ENCODE peak calls at places on chromosomes 5 and 9, in six cellular contexts. X is neural crest cell; E is stimulated activated CD4-positive, alpha-beta T cell treated with anti-CD3 and anti-CD28 coated beads, Interleukin-2, amount 100 ng/mL, for 48 hours; H is activated CD4-positive, CD25-positive, alpha-beta regulatory T cell; T is type B pancreatic cell; J is pons. R is an unnamed sample.

GRCh38 chr9:128128836-128129590 is 1.5 kb upstream of the PTGES2 start:
- DNase-seq in X (no peak), H (no peak), J (no peak), T (no peak), E (no peak), R (no peak)

GRCh38 chr9:136856078-136856474 is 3.9 kb downstream of the MAMDC4 start:
- DNase-seq in T (no peak), X (no peak), E (no peak), J (no peak), H (no peak), R (no peak)

GRCh38 chr9:121253821-121254471 is 14.0 kb upstream of the GSN start:
- DNase-seq in T (no peak), X (no peak), H (no peak), E (no peak), J (peak; percentile 49), R (no peak)

GRCh38 chr5:160452721-160453263 is 31.1 kb downstream of the PTTG1 start:
- DNase-seq in E (no peak), H (no peak), T (no peak), J (no peak), X (no peak), R (no peak)

GRCh38 chr5:98307811-98308210 is 465.7 kb upstream of the RGMB start:
- DNase-seq in T (no peak), H (no peak), X (no peak), J (no peak), E (no peak), R (no peak)

GRCh38 chr5:153618307-153618706 is 127.8 kb downstream of the GRIA1 start:
- DNase-seq in E (no peak), X (no peak), J (no peak), T (no peak), H (no peak), R (no peak)

GRCh38 chr5:95984287-95984938 is 22.8 kb upstream of the ELL2 start:
- DNase-seq in E (no peak), X (no peak), J (no peak), T (no peak), H (no peak), R (no peak)

GRCh38 chr9:111601237-111602018 is 2.0 kb upstream of the PTGR1 start:
- DNase-seq in T (no peak), E (no peak), X (no peak), H (no peak), J (no peak), R (no peak)

GRCh38 chr9:17531642-17532254 is 47.1 kb upstream of the SH3GL2 start:
- DNase-seq in E (peak; percentile 2), J (peak; percentile 23), T (no peak), X (peak; percentile 57), H (no peak), R (peak; percentile 11)

GRCh38 chr9:2979893-2980292 is 136.0 kb upstream of the PUM3 start:
- DNase-seq in T (no peak), J (no peak), H (no peak), E (no peak), X (no peak), R (no peak)

GRCh38 chr9:134182554-134183219 is 18.3 kb upstream of the RNU6ATAC start:
- DNase-seq in T (peak; percentile 25), E (no peak), H (no peak), J (no peak), X (no peak), R (no peak)

GRCh38 chr5:149406203-149406978 is 27.3 kb upstream of the IL17B start:
- DNase-seq in T (no peak), X (no peak), H (no peak), J (no peak), E (no peak), R (no peak)

GRCh38 chr9:77827104-77827784 is 179.1 kb upstream of the GNA14 start:
- DNase-seq in T (no peak), J (no peak), H (no peak), X (no peak), E (no peak), R (no peak)

GRCh38 chr5:308672-309271 is 12.7 kb upstream of the AHRR start:
- DNase-seq in X (no peak), T (peak; percentile 51), J (no peak), E (no peak), H (no peak), R (no peak)

GRCh38 chr5:174491265-174491664 is 233.1 kb upstream of the MSX2 start:
- DNase-seq in X (no peak), T (no peak), E (no peak), H (no peak), J (no peak), R (no peak)

GRCh38 chr9:122056484-122056883 is 36.6 kb downstream of the TTLL11 start:
- DNase-seq in E (no peak), J (no peak), H (no peak), X (peak; percentile 9), T (no peak), R (no peak)

GRCh38 chr5:31470608-31471007 is 61.3 kb downstream of the DROSHA start:
- DNase-seq in E (no peak), T (no peak), X (no peak), H (no peak), J (no peak), R (no peak)

GRCh38 chr5:147417133-147417813 is 92.6 kb downstream of the DPYSL3 start:
- DNase-seq in E (no peak), H (no peak), J (peak; percentile 14), X (no peak), T (no peak), R (no peak)

GRCh38 chr5:73625905-73626811 is at the start of gene ARHGEF28:
- DNase-seq in T (peak; percentile 69), X (peak; percentile 18), J (no peak), E (peak; percentile 9), H (no peak), R (peak; percentile 41)

GRCh38 chr9:121317737-121318630 is 50.0 kb downstream of the GSN start:
- DNase-seq in X (no peak), J (peak; percentile 33), T (no peak), H (no peak), E (no peak), R (no peak)

GRCh38 chr5:91487420-91487819 is 104.3 kb upstream of the ARRDC3 start:
- DNase-seq in J (no peak), X (no peak), E (no peak), T (no peak), H (no peak), R (no peak)

GRCh38 chr9:134485653-134486052 is 155.9 kb upstream of the COL5A1 start:
- DNase-seq in E (no peak), H (no peak), T (no peak), X (no peak), J (no peak), R (no peak)

GRCh38 chr5:1129725-1130082 is 17.8 kb upstream of the SLC12A7 start:
- DNase-seq in E (no peak), J (no peak), T (no peak), X (no peak), H (no peak), R (no peak)

GRCh38 chr9:136353757-136354488 is 9.6 kb downstream of the DNLZ start:
- DNase-seq in T (no peak), J (no peak), E (no peak), H (no peak), X (no peak), R (no peak)

GRCh38 chr5:115349001-115349817 is 52.8 kb upstream of the CCDC112 start:
- DNase-seq in E (no peak), X (no peak), H (no peak), T (no peak), J (peak; percentile 36), R (no peak)

GRCh38 chr5:174951151-174951780 is 226.9 kb downstream of the MSX2 start:
- DNase-seq in T (no peak), H (peak; percentile 9), E (peak; percentile 47), J (peak; percentile 91), X (peak; percentile 68), R (peak; percentile 63)

GRCh38 chr9:27276182-27277030 is 20.5 kb downstream of the EQTN start:
- DNase-seq in J (peak; percentile 73), T (no peak), H (no peak), E (no peak), X (no peak), R (peak; percentile 10)

GRCh38 chr9:95516221-95516735 is 493 bp downstream of the PTCH1 start:
- DNase-seq in T (no peak), H (no peak), J (no peak), E (no peak), X (peak; percentile 28), R (no peak)

GRCh38 chr5:180327166-180327565 is 26.0 kb downstream of the GFPT2 start:
- DNase-seq in J (no peak), X (no peak), E (no peak), H (no peak), T (no peak), R (no peak)

GRCh38 chr9:5608298-5609254 is 20.3 kb upstream of the RIC1 start:
- DNase-seq in E (no peak), J (peak; percentile 43), H (no peak), X (no peak), T (no peak), R (no peak)

GRCh38 chr5:62340392-62340791 is 34.4 kb downstream of the KIF2A start:
- DNase-seq in T (no peak), H (no peak), X (no peak), E (no peak), J (peak; percentile 70), R (no peak)

GRCh38 chr5:143992461-143992860 is 178.0 kb downstream of the YIPF5 start:
- DNase-seq in E (no peak), T (no peak), H (no peak), J (no peak), X (no peak), R (no peak)

GRCh38 chr5:156927545-156927944 is 35.5 kb downstream of the TIMD4 start:
- DNase-seq in E (no peak), T (no peak), J (no peak), X (no peak), H (no peak), R (no peak)

GRCh38 chr9:112174965-112175795 is at the start of gene SUSD1:
- DNase-seq in H (no peak), J (no peak), X (peak; percentile 46), T (no peak), E (no peak), R (peak; percentile 65)

GRCh38 chr9:89476546-89476945 is 21.4 kb downstream of the SEMA4D start:
- DNase-seq in X (no peak), H (no peak), J (no peak), E (no peak), T (no peak), R (no peak)

GRCh38 chr9:69499959-69500358 is 172.2 kb downstream of the APBA1 start:
- DNase-seq in X (no peak), T (no peak), E (no peak), J (no peak), H (no peak), R (no peak)

R was measured in GM12891.